ENCODE peak calls at places on chromosome 10, in eight cellular contexts. One of them, this sample, is unnamed.

GRCh38 chr10:28087675-28088351 is 88.9 kb upstream of the ODAD2 start:
- DNase-seq in OCI-LY7: no peak
- DNase-seq in breast epithelium: no peak
- DNase-seq in transverse colon: no peak
- DNase-seq in WTC11: no peak
- DNase-seq in neural crest cell: no peak
- DNase-seq in body of pancreas: no peak
- DNase-seq in fibroblast of the aortic adventitia: peak
- DNase-seq in this sample: no peak

GRCh38 chr10:67433276-67433675 is 262.7 kb downstream of the CTNNA3 start:
- DNase-seq in transverse colon: no peak
- DNase-seq in WTC11: no peak
- DNase-seq in fibroblast of the aortic adventitia: no peak
- DNase-seq in neural crest cell: no peak
- DNase-seq in body of pancreas: no peak
- DNase-seq in OCI-LY7: no peak
- DNase-seq in breast epithelium: no peak
- DNase-seq in this sample: no peak

GRCh38 chr10:21526184-21526951 is 886 bp upstream of the SKIDA1 start:
- DNase-seq in body of pancreas: peak
- DNase-seq in OCI-LY7: no peak
- DNase-seq in breast epithelium: peak
- DNase-seq in fibroblast of the aortic adventitia: peak
- DNase-seq in transverse colon: peak
- DNase-seq in WTC11: peak
- DNase-seq in neural crest cell: peak
- DNase-seq in this sample: peak

GRCh38 chr10:3467052-3467906 is 294.7 kb upstream of the PITRM1 start:
- DNase-seq in transverse colon: peak
- DNase-seq in body of pancreas: peak
- DNase-seq in fibroblast of the aortic adventitia: peak
- DNase-seq in neural crest cell: no peak
- DNase-seq in OCI-LY7: no peak
- DNase-seq in WTC11: peak
- DNase-seq in breast epithelium: peak
- DNase-seq in this sample: no peak

GRCh38 chr10:21599582-21599981 is 65.5 kb downstream of the MLLT10 start:
- DNase-seq in breast epithelium: no peak
- DNase-seq in transverse colon: no peak
- DNase-seq in WTC11: no peak
- DNase-seq in neural crest cell: no peak
- DNase-seq in fibroblast of the aortic adventitia: no peak
- DNase-seq in body of pancreas: no peak
- DNase-seq in OCI-LY7: no peak
- DNase-seq in this sample: no peak

GRCh38 chr10:49474901-49475300 is 64.0 kb downstream of the ERCC6 start:
- DNase-seq in breast epithelium: no peak
- DNase-seq in body of pancreas: no peak
- DNase-seq in neural crest cell: no peak
- DNase-seq in transverse colon: no peak
- DNase-seq in fibroblast of the aortic adventitia: no peak
- DNase-seq in WTC11: no peak
- DNase-seq in OCI-LY7: no peak
- DNase-seq in this sample: no peak

GRCh38 chr10:60480865-60481563 is 91.3 kb upstream of the ANK3 start:
- DNase-seq in fibroblast of the aortic adventitia: peak
- DNase-seq in neural crest cell: no peak
- DNase-seq in breast epithelium: no peak
- DNase-seq in transverse colon: no peak
- DNase-seq in body of pancreas: peak
- DNase-seq in OCI-LY7: no peak
- DNase-seq in WTC11: no peak
- DNase-seq in this sample: no peak

GRCh38 chr10:69899727-69900595 is 98.3 kb downstream of the COL13A1 start:
- DNase-seq in body of pancreas: no peak
- DNase-seq in neural crest cell: no peak
- DNase-seq in fibroblast of the aortic adventitia: no peak
- DNase-seq in OCI-LY7: no peak
- DNase-seq in WTC11: no peak
- DNase-seq in breast epithelium: no peak
- DNase-seq in transverse colon: no peak
- DNase-seq in this sample: no peak

GRCh38 chr10:103661198-103661950 is 167.9 kb downstream of the NEURL1 start:
- DNase-seq in neural crest cell: peak
- DNase-seq in WTC11: peak
- DNase-seq in transverse colon: peak
- DNase-seq in OCI-LY7: no peak
- DNase-seq in breast epithelium: peak
- DNase-seq in body of pancreas: no peak
- DNase-seq in fibroblast of the aortic adventitia: peak
- DNase-seq in this sample: no peak

GRCh38 chr10:75392744-75393143 is 8.8 kb downstream of the ZNF503 start:
- DNase-seq in breast epithelium: no peak
- DNase-seq in OCI-LY7: no peak
- DNase-seq in fibroblast of the aortic adventitia: no peak
- DNase-seq in WTC11: no peak
- DNase-seq in transverse colon: no peak
- DNase-seq in body of pancreas: no peak
- DNase-seq in neural crest cell: no peak
- DNase-seq in this sample: no peak

GRCh38 chr10:21810582-21811244 is 192.8 kb downstream of the DNAJC1 start:
- DNase-seq in WTC11: no peak
- DNase-seq in breast epithelium: no peak
- DNase-seq in OCI-LY7: no peak
- DNase-seq in transverse colon: no peak
- DNase-seq in fibroblast of the aortic adventitia: no peak
- DNase-seq in neural crest cell: no peak
- DNase-seq in body of pancreas: no peak
- DNase-seq in this sample: no peak

GRCh38 chr10:69634759-69635425 is 4.8 kb downstream of the FAM241B start:
- DNase-seq in neural crest cell: no peak
- DNase-seq in OCI-LY7: no peak
- DNase-seq in WTC11: no peak
- DNase-seq in breast epithelium: no peak
- DNase-seq in transverse colon: no peak
- DNase-seq in fibroblast of the aortic adventitia: no peak
- DNase-seq in body of pancreas: no peak
- DNase-seq in this sample: no peak

GRCh38 chr10:104307576-104308438 is 30.5 kb downstream of the ITPRIP start:
- DNase-seq in breast epithelium: no peak
- DNase-seq in neural crest cell: no peak
- DNase-seq in OCI-LY7: no peak
- DNase-seq in transverse colon: no peak
- DNase-seq in body of pancreas: no peak
- DNase-seq in fibroblast of the aortic adventitia: peak
- DNase-seq in WTC11: no peak
- DNase-seq in this sample: no peak

GRCh38 chr10:98332623-98333269 is 64.8 kb upstream of the LOXL4 start:
- DNase-seq in breast epithelium: no peak
- DNase-seq in WTC11: no peak
- DNase-seq in body of pancreas: no peak
- DNase-seq in transverse colon: no peak
- DNase-seq in fibroblast of the aortic adventitia: no peak
- DNase-seq in OCI-LY7: no peak
- DNase-seq in neural crest cell: no peak
- DNase-seq in this sample: no peak

GRCh38 chr10:18350340-18350739 is 210.1 kb downstream of the CACNB2 start:
- DNase-seq in OCI-LY7: no peak
- DNase-seq in neural crest cell: no peak
- DNase-seq in transverse colon: no peak
- DNase-seq in body of pancreas: no peak
- DNase-seq in breast epithelium: no peak
- DNase-seq in WTC11: no peak
- DNase-seq in fibroblast of the aortic adventitia: no peak
- DNase-seq in this sample: no peak

DNA sequence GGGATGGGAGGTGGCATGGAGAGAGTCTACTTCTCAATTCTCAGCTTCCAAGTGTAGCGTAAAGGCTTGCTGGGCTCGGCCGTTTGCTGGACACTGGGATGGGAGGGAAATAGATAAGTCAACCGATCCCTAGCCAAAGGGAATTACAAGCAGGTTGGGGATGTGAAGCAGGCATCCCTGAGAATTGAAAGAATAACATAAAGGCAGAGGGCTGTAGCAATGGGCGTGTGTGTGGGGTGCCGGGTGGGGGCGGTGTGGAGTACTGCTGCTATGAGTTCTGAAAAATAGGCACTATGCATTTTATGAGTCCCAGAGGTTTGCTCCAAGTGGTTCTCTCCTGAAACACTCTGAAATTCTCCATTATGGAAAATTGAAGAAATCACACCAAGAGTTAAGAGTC is 65.3 kb downstream of the ADRA2A start:
- DNase-seq in fibroblast of the aortic adventitia: no peak
- DNase-seq in OCI-LY7: no peak
- DNase-seq in transverse colon: no peak
- DNase-seq in body of pancreas: no peak
- DNase-seq in breast epithelium: no peak
- DNase-seq in WTC11: peak
- DNase-seq in neural crest cell: no peak
- DNase-seq in this sample: no peak
- TF ChIP-seq CTCF in fibroblast of the aortic adventitia: no peak
- TF ChIP-seq CTCF in OCI-LY7: peak
- TF ChIP-seq CTCF in transverse colon: no peak
- TF ChIP-seq CTCF in body of pancreas: no peak
- TF ChIP-seq CTCF in breast epithelium: no peak
- TF ChIP-seq CTCF in WTC11: no peak
- TF ChIP-seq CTCF in neural crest cell: no peak
- TF ChIP-seq CTCF in this sample: no peak

GRCh38 chr10:74104480-74104879 is 46.1 kb downstream of the AP3M1 start:
- DNase-seq in breast epithelium: no peak
- DNase-seq in body of pancreas: no peak
- DNase-seq in WTC11: no peak
- DNase-seq in transverse colon: no peak
- DNase-seq in neural crest cell: no peak
- DNase-seq in fibroblast of the aortic adventitia: no peak
- DNase-seq in OCI-LY7: no peak
- DNase-seq in this sample: no peak

GRCh38 chr10:74107391-74107790 is 43.2 kb downstream of the AP3M1 start:
- DNase-seq in breast epithelium: no peak
- DNase-seq in OCI-LY7: no peak
- DNase-seq in body of pancreas: no peak
- DNase-seq in neural crest cell: no peak
- DNase-seq in fibroblast of the aortic adventitia: no peak
- DNase-seq in WTC11: no peak
- DNase-seq in transverse colon: no peak
- DNase-seq in this sample: no peak

GRCh38 chr10:74099836-74100235 is 50.8 kb downstream of the AP3M1 start:
- DNase-seq in transverse colon: no peak
- DNase-seq in body of pancreas: no peak
- DNase-seq in fibroblast of the aortic adventitia: no peak
- DNase-seq in breast epithelium: no peak
- DNase-seq in OCI-LY7: no peak
- DNase-seq in WTC11: no peak
- DNase-seq in neural crest cell: no peak
- DNase-seq in this sample: no peak

GRCh38 chr10:74104996-74105395 is 45.6 kb downstream of the AP3M1 start:
- DNase-seq in OCI-LY7: no peak
- DNase-seq in WTC11: no peak
- DNase-seq in fibroblast of the aortic adventitia: no peak
- DNase-seq in neural crest cell: no peak
- DNase-seq in breast epithelium: no peak
- DNase-seq in transverse colon: no peak
- DNase-seq in body of pancreas: no peak
- DNase-seq in this sample: no peak

GRCh38 chr10:74103560-74104248 is 46.9 kb downstream of the AP3M1 start:
- DNase-seq in body of pancreas: no peak
- DNase-seq in breast epithelium: no peak
- DNase-seq in transverse colon: no peak
- DNase-seq in OCI-LY7: peak
- DNase-seq in WTC11: no peak
- DNase-seq in fibroblast of the aortic adventitia: peak
- DNase-seq in neural crest cell: no peak
- DNase-seq in this sample: no peak
- TF ChIP-seq CTCF in body of pancreas: peak
- TF ChIP-seq CTCF in breast epithelium: no peak
- TF ChIP-seq CTCF in transverse colon: peak
- TF ChIP-seq CTCF in OCI-LY7: peak
- TF ChIP-seq CTCF in WTC11: no peak
- TF ChIP-seq CTCF in fibroblast of the aortic adventitia: peak
- TF ChIP-seq CTCF in neural crest cell: peak
- TF ChIP-seq CTCF in this sample: no peak

GRCh38 chr10:6473901-6474370 is 106.1 kb downstream of the PRKCQ start:
- DNase-seq in breast epithelium: no peak
- DNase-seq in neural crest cell: no peak
- DNase-seq in body of pancreas: no peak
- DNase-seq in WTC11: no peak
- DNase-seq in transverse colon: no peak
- DNase-seq in fibroblast of the aortic adventitia: peak
- DNase-seq in OCI-LY7: peak
- DNase-seq in this sample: peak

GRCh38 chr10:6482737-6483362 is 97.2 kb downstream of the PRKCQ start:
- DNase-seq in fibroblast of the aortic adventitia: no peak
- DNase-seq in body of pancreas: no peak
- DNase-seq in neural crest cell: no peak
- DNase-seq in transverse colon: no peak
- DNase-seq in WTC11: no peak
- DNase-seq in breast epithelium: no peak
- DNase-seq in OCI-LY7: no peak
- DNase-seq in this sample: no peak

GRCh38 chr10:6476989-6477388 is 103.1 kb downstream of the PRKCQ start:
- DNase-seq in breast epithelium: no peak
- DNase-seq in WTC11: no peak
- DNase-seq in body of pancreas: no peak
- DNase-seq in fibroblast of the aortic adventitia: no peak
- DNase-seq in neural crest cell: no peak
- DNase-seq in OCI-LY7: no peak
- DNase-seq in transverse colon: no peak
- DNase-seq in this sample: no peak

GRCh38 chr10:6473430-6473829 is 106.6 kb downstream of the PRKCQ start:
- DNase-seq in WTC11: no peak
- DNase-seq in body of pancreas: no peak
- DNase-seq in fibroblast of the aortic adventitia: no peak
- DNase-seq in OCI-LY7: peak
- DNase-seq in neural crest cell: no peak
- DNase-seq in breast epithelium: no peak
- DNase-seq in transverse colon: peak
- DNase-seq in this sample: peak

GRCh38 chr10:6478722-6479121 is 101.4 kb downstream of the PRKCQ start:
- DNase-seq in fibroblast of the aortic adventitia: no peak
- DNase-seq in neural crest cell: no peak
- DNase-seq in body of pancreas: no peak
- DNase-seq in breast epithelium: no peak
- DNase-seq in WTC11: no peak
- DNase-seq in transverse colon: no peak
- DNase-seq in OCI-LY7: no peak
- DNase-seq in this sample: no peak
- TF ChIP-seq CTCF in fibroblast of the aortic adventitia: no peak
- TF ChIP-seq CTCF in neural crest cell: no peak
- TF ChIP-seq CTCF in body of pancreas: no peak
- TF ChIP-seq CTCF in breast epithelium: no peak
- TF ChIP-seq CTCF in WTC11: no peak
- TF ChIP-seq CTCF in transverse colon: no peak
- TF ChIP-seq CTCF in OCI-LY7: peak
- TF ChIP-seq CTCF in this sample: no peak

DNA sequence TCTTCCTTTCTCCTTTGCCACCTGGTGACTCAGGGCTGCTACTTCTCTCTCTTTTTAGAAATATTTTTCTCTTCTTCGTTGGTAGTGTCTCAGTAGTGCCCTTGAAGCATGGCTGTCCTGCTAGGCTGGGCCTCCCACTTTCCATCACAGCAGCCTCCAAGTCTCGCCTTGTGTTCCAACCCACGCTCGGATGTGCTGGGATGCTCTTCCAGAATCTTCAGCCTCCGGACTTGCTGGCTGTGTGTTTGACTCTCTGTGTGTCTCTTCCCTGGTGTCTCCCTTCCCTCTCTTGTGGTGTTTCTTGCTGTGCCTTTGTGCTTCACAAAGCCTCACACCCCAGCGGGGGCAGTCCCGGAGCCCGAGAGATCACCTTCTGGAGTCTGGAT is 100.5 kb downstream of the INPP5A start:
- DNase-seq in breast epithelium: no peak
- DNase-seq in transverse colon: no peak
- DNase-seq in body of pancreas: no peak
- DNase-seq in WTC11: no peak
- DNase-seq in fibroblast of the aortic adventitia: no peak
- DNase-seq in neural crest cell: no peak
- DNase-seq in OCI-LY7: no peak
- DNase-seq in this sample: no peak
- TF ChIP-seq CTCF in breast epithelium: no peak
- TF ChIP-seq CTCF in transverse colon: no peak
- TF ChIP-seq CTCF in body of pancreas: no peak
- TF ChIP-seq CTCF in WTC11: no peak
- TF ChIP-seq CTCF in fibroblast of the aortic adventitia: no peak
- TF ChIP-seq CTCF in neural crest cell: no peak
- TF ChIP-seq CTCF in OCI-LY7: peak
- TF ChIP-seq CTCF in this sample: no peak